ENCODE peak calls at places on chromosome 16, in eight cellular contexts. Z, S, X, E, A, B, L and W are unnamed samples.
A peak's percentile ranks its signal among the peaks of the same experiment; 100 is the strongest.

GRCh38 chr16:55566432-55567175 is at the start of gene CAPNS2:
- DNase-seq in Z (no peak), S (no peak), X (no peak), E (no peak), A (no peak), B (no peak), L (no peak), W (no peak)

GRCh38 chr16:31472559-31473203 is 729 bp downstream of the TGFB1I1 start:
- DNase-seq in Z (peak; percentile 95), S (peak; percentile 97), X (peak; percentile 93), E (peak; percentile 41), A (peak; percentile 95), B (peak; percentile 92), L (no peak), W (peak; percentile 81)

GRCh38 chr16:56815721-56816120 is 49.3 kb upstream of the SLC12A3 start:
- DNase-seq in Z (peak; percentile 55), S (no peak), X (no peak), E (no peak), A (no peak), B (no peak), L (no peak), W (peak; percentile 23)

GRCh38 chr16:56048425-56049100 is 142.7 kb upstream of the GNAO1 start:
- DNase-seq in Z (no peak), S (no peak), X (no peak), E (no peak), A (no peak), B (no peak), L (no peak), W (no peak)

GRCh38 chr16:12661656-12662172 is 142.0 kb downstream of the CPPED1 start:
- DNase-seq in Z (no peak), S (peak; percentile 72), X (no peak), E (no peak), A (no peak), B (peak; percentile 22), L (no peak), W (no peak)

GRCh38 chr16:3824121-3824795 is 56.3 kb downstream of the CREBBP start:
- DNase-seq in Z (no peak), S (no peak), X (no peak), E (no peak), A (no peak), B (no peak), L (no peak), W (no peak)

GRCh38 chr16:81220369-81220768 is 18.1 kb upstream of the BCO1 start:
- DNase-seq in Z (no peak), S (no peak), X (no peak), E (no peak), A (no peak), B (no peak), L (no peak), W (no peak)

GRCh38 chr16:69916445-69916844 is 34.7 kb upstream of the CLEC18A start:
- DNase-seq in Z (no peak), S (no peak), X (no peak), E (no peak), A (no peak), B (no peak), L (no peak), W (no peak)

GRCh38 chr16:11089504-11090124 is 145.2 kb downstream of the CLEC16A start:
- DNase-seq in Z (no peak), S (no peak), X (no peak), E (peak; percentile 27), A (no peak), B (peak; percentile 61), L (no peak), W (peak; percentile 33)

GRCh38 chr16:70749006-70749678 is 51.8 kb downstream of the VAC14 start:
- DNase-seq in Z (no peak), S (no peak), X (no peak), E (no peak), A (no peak), B (peak; percentile 80), L (no peak), W (no peak)

GRCh38 chr16:57576429-57576870 is 34.0 kb downstream of the ADGRG5 start:
- DNase-seq in Z (peak; percentile 77), S (peak; percentile 90), X (peak; percentile 64), E (peak; percentile 82), A (peak; percentile 79), B (peak; percentile 80), L (peak; percentile 73), W (peak; percentile 82)

GRCh38 chr16:49168146-49168545 is 113.5 kb downstream of the CBLN1 start:
- DNase-seq in Z (no peak), S (no peak), X (no peak), E (no peak), A (no peak), B (no peak), L (no peak), W (no peak)

GRCh38 chr16:11340710-11341109 is 4.5 kb upstream of the RMI2 start:
- DNase-seq in Z (no peak), S (peak; percentile 55), X (no peak), E (no peak), A (no peak), B (no peak), L (no peak), W (no peak)

GRCh38 chr16:80931985-80932720 is 74.5 kb downstream of the CMC2 start:
- DNase-seq in Z (peak; percentile 80), S (peak; percentile 89), X (no peak), E (no peak), A (peak; percentile 67), B (peak; percentile 53), L (no peak), W (peak; percentile 52)

GRCh38 chr16:89862732-89863131 is 10.7 kb upstream of the TCF25 start:
- DNase-seq in Z (no peak), S (peak; percentile 22), X (no peak), E (no peak), A (no peak), B (no peak), L (no peak), W (no peak)

GRCh38 chr16:72677662-72678447 is 370.1 kb downstream of the ZFHX3 start:
- DNase-seq in Z (no peak), S (no peak), X (no peak), E (no peak), A (no peak), B (peak; percentile 71), L (no peak), W (no peak)

GRCh38 chr16:57722651-57723050 is 12.9 kb upstream of the KATNB1 start:
- DNase-seq in Z (no peak), S (peak; percentile 34), X (no peak), E (no peak), A (no peak), B (no peak), L (no peak), W (no peak)

GRCh38 chr16:4884209-4884608 is 36.9 kb downstream of the UBN1 start:
- DNase-seq in Z (peak; percentile 19), S (no peak), X (no peak), E (no peak), A (no peak), B (no peak), L (no peak), W (no peak)

GRCh38 chr16:4882633-4883285 is 35.5 kb downstream of the UBN1 start:
- DNase-seq in Z (peak; percentile 31), S (no peak), X (peak; percentile 90), E (no peak), A (no peak), B (no peak), L (no peak), W (peak; percentile 37)

GRCh38 chr16:4883501-4883900 is 36.2 kb downstream of the UBN1 start:
- DNase-seq in Z (no peak), S (no peak), X (no peak), E (no peak), A (no peak), B (no peak), L (no peak), W (no peak)

GRCh38 chr16:4880006-4880580 is 32.8 kb downstream of the UBN1 start:
- DNase-seq in Z (no peak), S (no peak), X (no peak), E (no peak), A (no peak), B (no peak), L (no peak), W (no peak)

DNA sequence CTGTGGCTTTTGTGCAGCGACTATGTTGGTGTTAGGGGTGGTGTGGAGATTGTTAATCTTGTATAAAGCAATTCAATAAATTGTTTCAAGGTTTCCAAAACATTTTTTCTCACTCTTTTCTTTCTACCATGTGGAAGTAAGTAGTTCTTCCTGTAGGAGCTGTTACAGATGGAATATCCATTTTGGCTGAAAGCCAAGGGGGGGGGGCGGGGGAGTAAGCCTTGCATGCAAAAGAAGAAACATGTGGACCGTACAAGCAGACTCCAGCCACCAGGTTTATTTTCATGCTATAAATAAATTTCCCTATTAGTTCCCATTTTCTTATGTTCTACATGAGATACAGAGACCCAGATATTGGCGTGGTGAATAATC is 35.0 kb downstream of the UBN1 start:
- DNase-seq in Z (no peak), S (no peak), X (no peak), E (no peak), A (no peak), B (no peak), L (no peak), W (no peak)
- H3K36me3 ChIP-seq in Z (no peaks in the 10 kb centered on the region), S (peaks cover 51% of the 10 kb centered on the region), X (peaks cover 99% of the 10 kb centered on the region), E (peaks cover 100% of the 10 kb centered on the region), A (peaks cover 85% of the 10 kb centered on the region), B (peaks cover 30% of the 10 kb centered on the region), L (peaks cover 51% of the 10 kb centered on the region), W (peaks cover 48% of the 10 kb centered on the region)

GRCh38 chr16:84975522-84975921 is 35.8 kb downstream of the ZDHHC7 start:
- DNase-seq in Z (no peak), S (no peak), X (no peak), E (no peak), A (no peak), B (no peak), L (no peak), W (no peak)

GRCh38 chr16:84976644-84977400 is 34.5 kb downstream of the ZDHHC7 start:
- DNase-seq in Z (peak; percentile 85), S (no peak), X (no peak), E (no peak), A (no peak), B (peak; percentile 49), L (no peak), W (peak; percentile 48)

GRCh38 chr16:84983308-84983707 is 28.0 kb downstream of the ZDHHC7 start:
- DNase-seq in Z (peak; percentile 73), S (no peak), X (no peak), E (no peak), A (no peak), B (no peak), L (no peak), W (no peak)

GRCh38 chr16:84982434-84982833 is 28.9 kb downstream of the ZDHHC7 start:
- DNase-seq in Z (no peak), S (no peak), X (no peak), E (no peak), A (no peak), B (peak; percentile 71), L (no peak), W (peak; percentile 76)

GRCh38 chr16:84979516-84979915 is 31.8 kb downstream of the ZDHHC7 start:
- DNase-seq in Z (no peak), S (no peak), X (no peak), E (no peak), A (no peak), B (no peak), L (no peak), W (no peak)
- H3K36me3 ChIP-seq in Z (no peaks in the 10 kb centered on the region), S (peaks cover 21% of the 10 kb centered on the region), X (peaks cover 98% of the 10 kb centered on the region), E (peaks cover 70% of the 10 kb centered on the region), A (peaks cover 63% of the 10 kb centered on the region), B (peaks cover 10% of the 10 kb centered on the region), L (peaks cover 39% of the 10 kb centered on the region), W (peaks cover 10% of the 10 kb centered on the region)

GRCh38 chr16:16045311-16045710 is 95.9 kb downstream of the ABCC1 start:
- DNase-seq in Z (no peak), S (no peak), X (no peak), E (no peak), A (no peak), B (no peak), L (no peak), W (no peak)
- H3K36me3 ChIP-seq in Z (peaks cover 7% of the 10 kb centered on the region), S (peaks cover 27% of the 10 kb centered on the region), X (peaks cover 69% of the 10 kb centered on the region), E (peaks cover 61% of the 10 kb centered on the region), A (peaks cover 44% of the 10 kb centered on the region), B (peaks cover 7% of the 10 kb centered on the region), L (peaks cover 42% of the 10 kb centered on the region), W (no peaks in the 10 kb centered on the region)

GRCh38 chr16:24821129-24821528 is 24.6 kb upstream of the SLC5A11 start:
- DNase-seq in Z (no peak), S (no peak), X (no peak), E (no peak), A (no peak), B (no peak), L (no peak), W (no peak)
- H3K36me3 ChIP-seq in Z (peaks cover 4% of the 10 kb centered on the region), S (peaks cover 61% of the 10 kb centered on the region), X (peaks cover 79% of the 10 kb centered on the region), E (peaks cover 84% of the 10 kb centered on the region), A (peaks cover 78% of the 10 kb centered on the region), B (peaks cover 17% of the 10 kb centered on the region), L (peaks cover 72% of the 10 kb centered on the region), W (peaks cover 19% of the 10 kb centered on the region)